ENCODE peak calls at places on chromosomes 4 and X, in six cellular contexts. X is body of pancreas, Z is lower lobe of right lung, W is GM12865, U is RWPE2, P is glutamatergic neuron. E is an unnamed sample.

GRCh38 chr4:70903282-70903603 is 1.1 kb downstream of the MOB1B start:
- DNase-seq in X (no peak), Z (no peak), W (peak), P (no peak), U (no peak), E (no peak)

GRCh38 chrX:8374041-8374825 is 90.4 kb upstream of the VCX3B start:
- DNase-seq in U (no peak), P (no peak), W (no peak), X (no peak), Z (no peak), E (no peak)

GRCh38 chrX:68880846-68881513 is 52.2 kb downstream of the EFNB1 start:
- DNase-seq in W (no peak), U (no peak), P (no peak), X (no peak), Z (no peak), E (no peak)

GRCh38 chr4:1413687-1414479 is 7.6 kb upstream of the NKX1-1 start:
- DNase-seq in Z (peak), P (peak), X (no peak), U (peak), W (no peak), E (peak)

GRCh38 chrX:48475295-48475694 is 704 bp upstream of the FTSJ1 start:
- DNase-seq in Z (no peak), P (no peak), X (no peak), W (no peak), U (no peak), E (no peak)

GRCh38 chr4:158172558-158173258 is at the start of gene GASK1B:
- DNase-seq in W (peak), U (no peak), X (peak), Z (no peak), P (no peak), E (no peak)

GRCh38 chr4:41784191-41784979 is 35.9 kb upstream of the PHOX2B start:
- DNase-seq in Z (no peak), U (no peak), X (no peak), P (no peak), W (no peak), E (no peak)

GRCh38 chr4:6963139-6963611 is 53.5 kb downstream of the TBC1D14 start:
- DNase-seq in X (no peak), P (peak), Z (no peak), U (no peak), W (no peak), E (no peak)

GRCh38 chrX:42694260-42694815 is 83.6 kb downstream of the PPP1R2C start:
- DNase-seq in X (no peak), P (no peak), W (peak), U (no peak), Z (no peak), E (no peak)

GRCh38 chrX:7132335-7133035 is 15.0 kb upstream of the STS start:
- DNase-seq in Z (peak), U (peak), X (peak), P (peak), W (peak), E (no peak)

GRCh38 chr4:159069922-159070321 is 33.0 kb upstream of the RAPGEF2 start:
- DNase-seq in W (no peak), P (no peak), U (no peak), X (no peak), Z (no peak), E (no peak)

GRCh38 chrX:46628406-46629371 is 55.1 kb downstream of the CHST7 start:
- DNase-seq in X (no peak), P (no peak), U (no peak), Z (peak), W (peak), E (peak)

GRCh38 chr4:4868506-4869379 is 9.3 kb downstream of the MSX1 start:
- DNase-seq in P (no peak), X (no peak), W (no peak), Z (no peak), U (no peak), E (no peak)

GRCh38 chr4:162461952-162462351 is 298.2 kb upstream of the FSTL5 start:
- DNase-seq in P (no peak), Z (no peak), X (no peak), U (no peak), W (no peak), E (no peak)

GRCh38 chr4:142698541-142698940 is 147.6 kb downstream of the INPP4B start:
- DNase-seq in P (no peak), X (no peak), W (no peak), U (no peak), Z (no peak), E (no peak)

GRCh38 chrX:20913760-20914159 is 460.5 kb upstream of the CNKSR2 start:
- DNase-seq in Z (no peak), X (no peak), P (no peak), U (no peak), W (no peak), E (no peak)

GRCh38 chrX:5390376-5390775 is 838.3 kb downstream of the NLGN4X start:
- DNase-seq in U (peak), Z (no peak), W (no peak), X (no peak), P (no peak), E (no peak)

GRCh38 chr4:96131186-96131585 is 291.3 kb downstream of the PDHA2 start:
- DNase-seq in Z (no peak), P (no peak), X (no peak), U (no peak), W (no peak), E (no peak)

GRCh38 chr4:185470503-185471195 is 884 bp downstream of the CCDC110 start:
- DNase-seq in X (peak), Z (peak), W (no peak), U (no peak), P (peak), E (no peak)

GRCh38 chr4:163331629-163332360 is 601 bp downstream of the NPY1R start:
- DNase-seq in P (peak), W (no peak), X (peak), Z (peak), U (no peak), E (no peak)

GRCh38 chr4:151358266-151358665 is 32.9 kb upstream of the SH3D19 start:
- DNase-seq in Z (no peak), X (no peak), W (no peak), U (no peak), P (no peak), E (no peak)

GRCh38 chr4:167614866-167615265 is 380.6 kb upstream of the SPOCK3 start:
- DNase-seq in P (no peak), X (no peak), Z (no peak), W (no peak), U (no peak), E (no peak)

GRCh38 chr4:139740531-139741041 is 75.0 kb downstream of the MGST2 start:
- DNase-seq in Z (peak), W (no peak), U (no peak), P (no peak), X (peak), E (peak)

GRCh38 chr4:174198396-174199179 is 84.9 kb downstream of the FBXO8 start:
- DNase-seq in P (no peak), X (peak), W (no peak), Z (no peak), U (no peak), E (no peak)

GRCh38 chrX:776529-777230 is 146.1 kb downstream of the SHOX start:
- DNase-seq in U (no peak), P (no peak), W (no peak), X (no peak), Z (no peak), E (no peak)

GRCh38 chr4:106522839-106523238 is 154.3 kb upstream of the GIMD1 start:
- DNase-seq in W (no peak), U (no peak), X (no peak), P (no peak), Z (no peak), E (no peak)
- TF ChIP-seq CTCF in W (no peak), U (peak), X (no peak), P (no peak), Z (no peak), E (no peak)

GRCh38 chr4:26073886-26074560 is 160.0 kb downstream of the SMIM20 start:
- DNase-seq in P (no peak), U (no peak), Z (no peak), X (no peak), W (no peak), E (no peak)

GRCh38 chr4:26071688-26072087 is 157.7 kb downstream of the SMIM20 start:
- DNase-seq in U (no peak), Z (no peak), W (no peak), P (no peak), X (no peak), E (no peak)

GRCh38 chr4:26065833-26066232 is 151.8 kb downstream of the SMIM20 start:
- DNase-seq in X (no peak), Z (no peak), P (no peak), U (no peak), W (no peak), E (no peak)

GRCh38 chr4:26067035-26067434 is 153.0 kb downstream of the SMIM20 start:
- DNase-seq in Z (no peak), X (no peak), P (no peak), U (no peak), W (no peak), E (no peak)

DNA sequence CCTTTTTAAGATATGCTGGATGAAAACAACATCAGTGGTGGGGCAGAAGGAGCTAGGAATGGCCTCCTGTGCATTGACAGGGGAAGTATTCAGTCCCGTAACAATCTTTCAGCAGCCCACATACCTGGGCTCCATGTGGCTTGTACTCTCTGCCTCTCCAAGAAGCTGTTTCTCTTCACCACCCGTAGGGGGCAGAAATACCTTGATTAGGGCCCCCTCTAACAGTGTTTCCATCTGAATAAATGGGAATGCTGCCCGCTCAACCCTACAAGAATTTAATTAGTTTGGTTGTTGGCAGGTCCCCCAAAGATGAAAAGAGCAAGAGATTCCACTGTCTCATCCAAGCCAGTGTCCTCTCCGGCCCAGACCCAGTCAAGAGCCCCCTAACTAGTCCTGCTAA is 155.2 kb downstream of the SMIM20 start:
- DNase-seq in Z (no peak), U (no peak), X (no peak), W (peak), P (no peak), E (no peak)
- TF ChIP-seq CTCF in Z (no peak), U (peak), X (peak), W (peak), P (no peak), E (peak)

GRCh38 chr4:182625193-182625592 is 292.0 kb downstream of the DCTD start:
- DNase-seq in X (no peak), W (no peak), P (no peak), U (no peak), Z (no peak), E (no peak)
- TF ChIP-seq CTCF in X (no peak), W (no peak), P (no peak), U (no peak), Z (no peak), E (no peak)

GRCh38 chr4:54234497-54235205 is 5.6 kb downstream of the PDGFRA start:
- DNase-seq in U (no peak), Z (no peak), X (no peak), W (no peak), P (no peak), E (no peak)
- TF ChIP-seq CTCF in U (peak), Z (no peak), X (no peak), W (no peak), P (peak), E (peak)

DNA sequence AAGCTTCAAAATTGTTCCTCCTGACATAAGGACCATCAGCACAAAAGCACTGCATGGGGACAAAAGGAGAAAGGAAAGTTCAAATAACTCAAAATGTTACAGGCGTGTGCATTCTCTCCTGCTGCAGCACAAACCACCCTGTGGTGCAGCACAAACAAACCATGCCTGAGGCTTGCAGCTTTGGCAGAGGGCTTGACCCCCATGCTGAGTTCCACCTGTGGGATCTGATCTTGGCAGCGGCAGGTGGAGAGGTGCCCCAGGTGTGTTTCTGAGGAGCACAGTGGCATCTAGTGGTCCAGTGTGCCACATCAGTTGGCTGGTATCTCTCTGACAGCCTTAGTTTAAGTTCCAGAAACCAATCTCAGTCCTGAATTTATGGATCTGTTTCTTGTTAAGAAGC is 164.6 kb downstream of the SOWAHB start:
- DNase-seq in W (peak), X (peak), U (no peak), P (no peak), Z (no peak), E (no peak)
- TF ChIP-seq CTCF in W (peak), X (peak), U (peak), P (no peak), Z (no peak), E (no peak)

GRCh38 chrX:151510203-151510602 is 53.3 kb upstream of the PASD1 start:
- DNase-seq in Z (no peak), P (no peak), U (no peak), W (no peak), X (no peak), E (no peak)

GRCh38 chrX:151505796-151506195 is 57.7 kb upstream of the PASD1 start:
- DNase-seq in P (peak), X (no peak), W (peak), U (no peak), Z (no peak), E (no peak)
- TF ChIP-seq CTCF in P (no peak), X (no peak), W (peak), U (peak), Z (peak), E (no peak)

GRCh38 chrX:115360220-115360781 is 70.8 kb downstream of the LUZP4 start:
- DNase-seq in W (no peak), P (no peak), U (no peak), Z (no peak), X (no peak), E (no peak)

GRCh38 chrX:115366535-115366934 is 77.0 kb downstream of the LUZP4 start:
- DNase-seq in Z (no peak), W (no peak), X (no peak), U (no peak), P (no peak), E (no peak)

GRCh38 chrX:115367455-115367854 is 77.9 kb downstream of the LUZP4 start:
- DNase-seq in U (no peak), X (no peak), Z (no peak), W (no peak), P (no peak), E (no peak)

GRCh38 chrX:115364625-115365024 is 75.1 kb downstream of the LUZP4 start:
- DNase-seq in X (no peak), W (no peak), P (no peak), Z (no peak), U (no peak), E (no peak)

DNA sequence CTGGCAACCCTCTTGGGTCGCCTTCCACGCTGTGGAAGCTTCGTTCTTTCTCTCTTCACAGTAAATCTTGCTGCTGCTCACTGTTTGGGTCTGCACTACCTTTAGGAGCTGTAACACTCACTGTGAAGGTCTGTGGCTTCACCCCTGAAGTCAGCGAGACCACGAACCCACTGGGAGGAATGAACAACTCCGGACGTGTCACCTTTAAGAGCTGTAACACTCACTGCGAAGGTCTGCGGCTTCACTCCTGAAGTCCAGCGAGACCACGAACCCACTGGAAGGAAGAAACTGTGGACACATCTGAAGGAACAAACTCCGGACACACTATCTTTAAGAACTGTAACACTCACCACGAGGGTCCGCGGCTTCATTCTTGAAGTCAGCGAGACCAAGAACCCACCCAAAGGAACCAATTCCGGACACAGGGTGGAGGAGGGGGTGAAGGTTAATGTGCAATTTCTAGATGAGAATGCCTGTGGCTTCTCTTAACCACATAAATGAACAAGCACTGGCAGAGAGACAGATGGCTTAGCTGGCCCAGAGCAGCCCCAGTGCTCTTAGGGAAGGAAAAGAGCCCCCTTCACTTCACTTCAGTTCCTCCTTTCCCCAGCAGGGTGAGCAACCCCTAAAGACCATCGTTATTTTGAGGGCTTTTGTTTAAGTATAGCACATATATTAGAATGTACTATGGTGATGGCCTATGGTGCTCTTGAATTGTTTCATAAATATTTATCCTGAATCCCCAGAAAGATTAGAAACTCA is 73.0 kb downstream of the LUZP4 start:
- DNase-seq in W (peak), U (no peak), Z (no peak), X (no peak), P (no peak), E (no peak)
- TF ChIP-seq CTCF in W (no peak), U (no peak), Z (no peak), X (no peak), P (peak), E (no peak)

GRCh38 chr4:36003051-36003450 is 241.3 kb downstream of the ARAP2 start:
- DNase-seq in P (no peak), Z (no peak), W (no peak), U (no peak), X (no peak), E (no peak)
- TF ChIP-seq CTCF in P (no peak), Z (no peak), W (no peak), U (no peak), X (no peak), E (no peak)